ENCODE peak calls at places on chromosomes 11 and 22, in four cellular contexts. P is right lobe of liver, I is prostate gland, A is GM12865. L is an unnamed sample.
A peak's percentile ranks its signal among the peaks of the same experiment; 100 is the strongest.

GRCh38 chr11:64844330-64845124 is at the start of gene CDC42BPG:
- DNase-seq in P (peak; percentile 73), I (peak; percentile 90), A (peak; percentile 75), L (peak; percentile 77)

GRCh38 chr11:33722579-33723234 is 13.5 kb downstream of the CD59 start:
- DNase-seq in P (no peak), I (no peak), A (peak; percentile 64), L (no peak)

GRCh38 chr22:45317551-45318167 is 7.9 kb downstream of the FAM118A start:
- DNase-seq in P (no peak), I (peak; percentile 87), A (no peak), L (no peak)

GRCh38 chr11:107102692-107103463 is 84.6 kb upstream of the GUCY1A2 start:
- DNase-seq in P (no peak), I (no peak), A (peak; percentile 8), L (no peak)

GRCh38 chr11:128892866-128893565 is 1.9 kb downstream of the KCNJ5 start:
- DNase-seq in P (no peak), I (no peak), A (no peak), L (no peak)

GRCh38 chr22:24578355-24579241 is 14.3 kb downstream of the LRRC75B start:
- DNase-seq in P (no peak), I (no peak), A (no peak), L (no peak)

GRCh38 chr11:74822187-74822586 is 73.5 kb downstream of the RNF169 start:
- DNase-seq in P (no peak), I (no peak), A (no peak), L (no peak)

GRCh38 chr22:37953062-37953436 is 352 bp downstream of the C22orf23 start:
- DNase-seq in P (no peak), I (no peak), A (no peak), L (no peak)

GRCh38 chr11:116792869-116793475 is 1.3 kb upstream of the APOA5 start:
- DNase-seq in P (no peak), I (no peak), A (no peak), L (no peak)

GRCh38 chr11:110490886-110491285 is 61.1 kb downstream of the FDX1 start:
- DNase-seq in P (no peak), I (no peak), A (no peak), L (no peak)

GRCh38 chr11:2571598-2572281 is 126.9 kb downstream of the KCNQ1 start:
- DNase-seq in P (peak; percentile 38), I (no peak), A (no peak), L (peak; percentile 77)

GRCh38 chr11:111320728-111321568 is 22.6 kb downstream of the POU2AF3 start:
- DNase-seq in P (peak; percentile 70), I (no peak), A (no peak), L (no peak)

GRCh38 chr22:24370426-24370825 is 57.0 kb upstream of the ADORA2A start:
- DNase-seq in P (no peak), I (no peak), A (no peak), L (no peak)

GRCh38 chr11:61067782-61068181 is 34.5 kb upstream of the CD5 start:
- DNase-seq in P (no peak), I (no peak), A (no peak), L (no peak)

GRCh38 chr11:111307472-111308108 is 9.2 kb downstream of the POU2AF3 start:
- DNase-seq in P (no peak), I (no peak), A (no peak), L (no peak)

GRCh38 chr11:112620621-112621394 is 340.4 kb upstream of the NCAM1 start:
- DNase-seq in P (no peak), I (no peak), A (peak; percentile 67), L (no peak)

GRCh38 chr22:49764151-49764581 is 63.5 kb downstream of the BRD1 start:
- DNase-seq in P (peak; percentile 40), I (no peak), A (no peak), L (peak; percentile 92)

GRCh38 chr11:9625158-9625557 is 38.7 kb upstream of the SWAP70 start:
- DNase-seq in P (no peak), I (peak; percentile 28), A (no peak), L (no peak)

GRCh38 chr11:45267660-45268340 is 18.3 kb downstream of the SYT13 start:
- DNase-seq in P (no peak), I (no peak), A (no peak), L (no peak)

GRCh38 chr22:35432226-35432905 is 32.4 kb downstream of the MCM5 start:
- DNase-seq in P (no peak), I (no peak), A (no peak), L (no peak)

GRCh38 chr11:77503006-77503405 is 29.1 kb upstream of the PAK1 start:
- DNase-seq in P (no peak), I (no peak), A (no peak), L (no peak)

GRCh38 chr22:48179571-48180546 is 1417.4 kb downstream of the TBC1D22A start:
- DNase-seq in P (no peak), I (no peak), A (no peak), L (no peak)

GRCh38 chr11:120272303-120272702 is 32.4 kb downstream of the POU2F3 start:
- DNase-seq in P (no peak), I (no peak), A (no peak), L (no peak)

GRCh38 chr11:12172493-12173013 is 62.2 kb downstream of the MICAL2 start:
- DNase-seq in P (no peak), I (no peak), A (no peak), L (no peak)

GRCh38 chr11:48055292-48056132 is 75.2 kb downstream of the PTPRJ start:
- DNase-seq in P (no peak), I (peak; percentile 88), A (peak; percentile 61), L (no peak)

GRCh38 chr22:23200896-23201295 is 20.6 kb downstream of the BCR start:
- DNase-seq in P (no peak), I (no peak), A (no peak), L (no peak)

GRCh38 chr11:131027501-131027900 is 111.2 kb upstream of the SNX19 start:
- DNase-seq in P (no peak), I (no peak), A (no peak), L (no peak)

GRCh38 chr11:116504541-116505149 is 268.1 kb downstream of the BUD13 start:
- DNase-seq in P (no peak), I (no peak), A (no peak), L (no peak)

GRCh38 chr11:47550288-47551052 is 2.5 kb downstream of the CELF1 start:
- DNase-seq in P (no peak), I (no peak), A (no peak), L (peak; percentile 30)

GRCh38 chr11:27209562-27210005 is 153.4 kb downstream of the CCDC34 start:
- DNase-seq in P (no peak), I (peak; percentile 40), A (peak; percentile 53), L (no peak)

GRCh38 chr11:12998336-12998735 is 10.8 kb upstream of the RASSF10 start:
- DNase-seq in P (no peak), I (no peak), A (no peak), L (no peak)

GRCh38 chr22:49328630-49329405 is 498.9 kb downstream of the BRD1 start:
- DNase-seq in P (no peak), I (no peak), A (no peak), L (peak; percentile 59)

GRCh38 chr11:19656140-19656541 is 56.5 kb upstream of the NAV2 start:
- DNase-seq in P (no peak), I (peak; percentile 30), A (no peak), L (no peak)
- TF ChIP-seq CTCF in P (no peak), I (no peak), A (no peak), L (no peak)

GRCh38 chr11:911031-911889 is 650 bp upstream of the CHID1 start:
- DNase-seq in P (no peak), I (no peak), A (peak; percentile 55), L (no peak)
- TF ChIP-seq CTCF in P (no peak), I (no peak), A (peak; percentile 4), L (no peak)

DNA sequence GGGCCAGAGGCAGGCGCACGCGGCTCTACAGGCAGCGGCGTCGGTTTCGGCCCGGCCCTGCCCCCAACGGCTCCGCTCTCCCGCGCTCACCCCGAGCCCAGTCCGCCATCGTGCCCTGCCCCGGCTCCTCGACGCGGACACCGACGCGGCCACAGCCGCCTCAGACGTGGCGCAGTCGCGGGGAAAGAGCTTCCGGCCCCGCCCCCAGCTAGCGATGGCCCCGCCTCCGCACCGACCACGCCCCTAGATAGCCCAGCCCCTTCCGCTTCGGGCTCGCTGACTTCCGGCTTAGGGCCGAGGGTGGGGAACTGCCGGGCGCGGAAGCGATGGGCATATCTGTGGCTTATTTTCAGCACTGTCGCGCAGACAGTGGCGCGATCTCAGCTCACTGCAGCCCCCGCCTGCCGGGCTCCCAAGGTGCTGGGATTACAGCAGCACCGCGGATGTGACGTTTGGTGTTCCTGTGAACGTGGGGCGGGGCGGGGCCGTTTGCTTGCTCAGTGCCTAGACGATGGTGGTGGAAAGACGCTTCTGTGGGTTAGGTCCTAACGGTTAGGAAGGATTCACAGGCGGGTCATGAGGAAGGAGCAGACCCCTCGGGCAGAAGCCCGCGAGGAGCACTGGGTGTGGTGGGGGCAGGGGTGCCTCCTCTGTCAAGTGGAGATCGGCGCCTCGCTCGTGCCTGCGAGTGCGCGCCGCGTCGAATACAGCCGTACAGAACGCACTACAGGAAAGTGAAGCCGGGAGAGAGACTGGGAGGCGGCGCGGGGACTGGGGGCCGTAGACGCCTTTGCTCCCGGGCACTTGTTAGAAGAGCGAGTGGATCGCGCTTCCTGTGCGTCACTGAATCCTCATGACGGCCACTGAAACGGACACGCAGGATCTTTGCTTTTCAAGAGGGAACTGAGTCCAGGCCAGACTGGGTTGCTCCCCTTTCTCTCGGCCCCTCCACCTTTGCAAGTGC is at the start of the genes BET1L and RIC8A:
- DNase-seq in P (peak; percentile 96), I (peak; percentile 95), A (peak; percentile 59), L (peak; percentile 98)
- TF ChIP-seq CTCF in P (no peak), I (peak; percentile 21), A (no peak), L (no peak)

GRCh38 chr22:19819911-19820879 is 34.5 kb downstream of the GNB1L start:
- DNase-seq in P (no peak), I (no peak), A (no peak), L (peak; percentile 76)

GRCh38 chr22:19816372-19817119 is 38.1 kb downstream of the GNB1L start:
- DNase-seq in P (no peak), I (no peak), A (no peak), L (peak; percentile 61)

GRCh38 chr22:19819209-19819910 is 35.3 kb downstream of the GNB1L start:
- DNase-seq in P (no peak), I (no peak), A (no peak), L (peak; percentile 93)

GRCh38 chr22:19817561-19818263 is 37.0 kb downstream of the GNB1L start:
- DNase-seq in P (no peak), I (no peak), A (no peak), L (peak; percentile 72)

GRCh38 chr22:19818264-19819208 is 36.1 kb downstream of the GNB1L start:
- DNase-seq in P (no peak), I (no peak), A (no peak), L (no peak)
- TF ChIP-seq CTCF in P (no peak), I (no peak), A (no peak), L (no peak)

GRCh38 chr11:119103793-119104192 is 2.1 kb upstream of the DPAGT1 start:
- DNase-seq in P (no peak), I (no peak), A (no peak), L (no peak)
- TF ChIP-seq CTCF in P (no peak), I (no peak), A (no peak), L (no peak)

DNA sequence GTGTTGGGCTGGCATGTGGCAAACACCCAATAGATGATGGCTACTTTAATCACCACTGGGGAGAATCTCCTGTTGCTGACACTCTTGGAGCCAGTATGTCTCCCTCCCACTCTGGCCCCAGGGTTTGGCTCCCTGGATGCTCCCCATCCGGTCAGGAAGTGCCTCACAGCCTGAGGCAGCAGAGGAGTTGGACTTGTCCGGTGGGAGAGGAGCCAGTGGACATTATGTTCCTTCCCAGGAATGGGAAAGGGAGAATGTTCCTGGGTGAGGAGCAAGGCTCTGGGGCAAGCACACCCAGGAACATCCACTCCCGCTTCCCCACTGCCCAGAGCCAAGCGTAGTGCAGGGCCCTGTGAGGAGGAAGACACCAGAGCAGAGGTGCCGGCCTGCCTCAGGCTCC is 84.6 kb upstream of the NAV2 start:
- DNase-seq in P (no peak), I (peak; percentile 46), A (no peak), L (no peak)
- TF ChIP-seq CTCF in P (no peak), I (peak; percentile 3), A (no peak), L (no peak)